ENCODE peak calls at places on chromosome 5, in nine cellular contexts. L, K, D, X, V, Y, H, P and F are unnamed samples.

GRCh38 chr5:115418788-115419187 is 122.3 kb upstream of the CCDC112 start:
- DNase-seq in L (no peak), K (no peak), D (no peak), X (no peak), V (no peak), Y (no peak), H (no peak), P (no peak), F (no peak)

GRCh38 chr5:57221049-57221568 is 47.2 kb downstream of the GPBP1 start:
- DNase-seq in L (no peak), K (no peak), D (no peak), X (peak; percentile 35), V (peak; percentile 80), Y (no peak), H (peak; percentile 82), P (peak; percentile 63), F (peak; percentile 28)

GRCh38 chr5:107123014-107123413 is 547.7 kb downstream of the EFNA5 start:
- DNase-seq in L (no peak), K (no peak), D (no peak), X (no peak), V (no peak), Y (no peak), H (no peak), P (no peak), F (no peak)

GRCh38 chr5:15966651-15967050 is 212.9 kb downstream of the MARCHF11 start:
- DNase-seq in L (no peak), K (no peak), D (no peak), X (no peak), V (no peak), Y (no peak), H (peak; percentile 12), P (no peak), F (no peak)

GRCh38 chr5:5360878-5361520 is 61.5 kb upstream of the ICE1 start:
- DNase-seq in L (no peak), K (no peak), D (no peak), X (no peak), V (no peak), Y (no peak), H (no peak), P (no peak), F (no peak)

GRCh38 chr5:66653380-66653779 is 57.2 kb downstream of the MAST4 start:
- DNase-seq in L (no peak), K (no peak), D (no peak), X (no peak), V (no peak), Y (no peak), H (peak; percentile 74), P (no peak), F (no peak)

GRCh38 chr5:68873198-68873597 is 220.6 kb upstream of the SLC30A5 start:
- DNase-seq in L (no peak), K (no peak), D (no peak), X (no peak), V (no peak), Y (no peak), H (no peak), P (no peak), F (no peak)

GRCh38 chr5:81980598-81981260 is 8.9 kb downstream of the ATG10 start:
- DNase-seq in L (no peak), K (no peak), D (no peak), X (no peak), V (no peak), Y (no peak), H (no peak), P (no peak), F (peak; percentile 71)

GRCh38 chr5:124760608-124761390 is 14.4 kb upstream of the ZNF608 start:
- DNase-seq in L (no peak), K (no peak), D (no peak), X (no peak), V (no peak), Y (no peak), H (no peak), P (no peak), F (no peak)

GRCh38 chr5:137831526-137831925 is 36.1 kb upstream of the MYOT start:
- DNase-seq in L (no peak), K (no peak), D (no peak), X (no peak), V (no peak), Y (no peak), H (peak; percentile 49), P (no peak), F (no peak)

DNA sequence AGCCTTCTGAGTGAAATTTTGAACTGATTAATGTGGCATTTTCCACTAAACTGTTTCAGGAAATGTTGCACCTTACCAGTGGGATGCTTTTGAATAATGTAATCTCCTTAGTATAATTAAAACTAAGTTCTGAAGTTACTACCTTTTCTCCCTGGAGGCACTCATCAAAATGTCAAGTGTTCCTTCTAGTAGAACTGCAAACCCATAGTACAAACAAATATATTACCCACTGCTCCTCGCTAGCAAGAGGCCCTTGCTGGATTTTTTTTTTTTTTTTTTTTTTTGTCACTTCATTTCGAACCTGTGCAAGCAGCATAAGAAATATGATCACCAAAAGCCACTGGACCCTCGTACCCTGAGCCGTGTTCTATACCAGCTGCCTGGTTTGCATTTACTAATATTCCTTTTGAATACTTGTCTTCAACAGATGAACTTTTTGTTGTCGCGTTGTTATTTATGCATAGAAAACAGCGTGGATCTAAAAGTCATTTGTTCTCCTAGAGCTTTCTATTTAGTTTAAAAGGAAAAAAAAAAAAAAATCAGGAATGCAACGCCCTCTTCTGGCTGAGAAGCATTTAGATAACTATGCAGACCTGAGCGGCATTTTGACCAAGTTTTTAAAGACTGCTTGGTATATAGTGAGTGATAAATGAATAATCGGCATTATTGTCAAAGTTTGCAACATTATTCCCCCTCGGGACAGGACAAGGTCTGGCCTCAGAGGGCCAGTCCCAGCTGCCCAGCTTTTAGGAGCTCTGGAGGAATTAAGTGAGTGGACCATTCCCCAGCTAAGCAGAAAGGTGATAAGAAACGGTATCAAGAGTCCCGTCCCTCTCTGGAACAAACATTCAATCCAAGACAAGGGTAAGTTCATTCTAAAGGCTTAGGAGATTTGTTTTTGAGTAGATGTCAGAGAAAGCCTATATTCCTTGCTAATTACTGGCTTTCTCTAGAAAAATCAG is 162.5 kb upstream of the KIF2A start:
- DNase-seq in L (no peak), K (no peak), D (no peak), X (peak; percentile 16), V (no peak), Y (no peak), H (peak; percentile 57), P (peak; percentile 25), F (no peak)
- H3K4me3 ChIP-seq in L (no peak overlapping the region), K (no peak overlapping the region), D (no peak overlapping the region), X (no peak overlapping the region), V (no peak overlapping the region), Y (no peak overlapping the region), H (peak overlapping the region; percentile 7), P (no peak overlapping the region), F (no peak overlapping the region)

GRCh38 chr5:153460421-153460820 is 30.0 kb upstream of the GRIA1 start:
- DNase-seq in L (no peak), K (no peak), D (no peak), X (no peak), V (no peak), Y (no peak), H (no peak), P (no peak), F (no peak)
- H3K4me3 ChIP-seq in L (no peak overlapping the region), K (no peak overlapping the region), D (no peak overlapping the region), X (no peak overlapping the region), V (no peak overlapping the region), Y (no peak overlapping the region), H (no peak overlapping the region), P (no peak overlapping the region), F (no peak overlapping the region)

GRCh38 chr5:142491679-142492078 is 166.9 kb upstream of the SPRY4 start:
- DNase-seq in L (no peak), K (no peak), D (no peak), X (no peak), V (no peak), Y (no peak), H (no peak), P (no peak), F (no peak)

GRCh38 chr5:142491260-142491659 is 166.4 kb upstream of the SPRY4 start:
- DNase-seq in L (no peak), K (no peak), D (no peak), X (no peak), V (no peak), Y (no peak), H (no peak), P (no peak), F (peak; percentile 54)

GRCh38 chr5:142492781-142493281 is 168.0 kb upstream of the SPRY4 start:
- DNase-seq in L (no peak), K (no peak), D (no peak), X (no peak), V (peak; percentile 19), Y (no peak), H (peak; percentile 87), P (no peak), F (no peak)

GRCh38 chr5:142495561-142495960 is 170.7 kb upstream of the SPRY4 start:
- DNase-seq in L (no peak), K (no peak), D (no peak), X (no peak), V (no peak), Y (no peak), H (peak; percentile 66), P (no peak), F (no peak)

DNA sequence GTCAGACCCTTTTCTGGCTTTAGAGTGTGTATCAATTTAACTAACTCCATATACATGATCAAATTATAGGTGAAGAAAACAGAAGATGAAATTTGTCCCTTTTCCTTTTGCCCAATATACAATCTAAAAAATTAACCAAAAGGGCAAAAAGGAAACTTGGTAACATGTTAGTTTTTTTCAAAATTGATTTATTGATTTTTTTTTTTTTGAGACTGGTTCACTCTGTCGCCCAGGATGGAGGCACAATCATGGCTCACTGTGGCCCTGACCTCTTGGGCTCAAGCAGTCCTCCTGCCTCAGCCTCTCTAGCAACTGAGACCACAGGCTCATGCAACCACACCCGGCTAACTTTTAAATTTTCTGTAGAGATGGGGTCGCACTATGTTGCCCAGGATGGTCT is 169.3 kb upstream of the SPRY4 start:
- DNase-seq in L (no peak), K (no peak), D (no peak), X (no peak), V (no peak), Y (no peak), H (no peak), P (no peak), F (no peak)
- H3K4me3 ChIP-seq in L (no peak overlapping the region), K (no peak overlapping the region), D (no peak overlapping the region), X (no peak overlapping the region), V (no peak overlapping the region), Y (no peak overlapping the region), H (no peak overlapping the region), P (no peak overlapping the region), F (no peak overlapping the region)

GRCh38 chr5:150143725-150144058 is 12.0 kb downstream of the PDGFRB start:
- DNase-seq in L (no peak), K (no peak), D (no peak), X (no peak), V (no peak), Y (no peak), H (peak; percentile 69), P (no peak), F (no peak)

GRCh38 chr5:150142800-150143724 is 12.6 kb downstream of the PDGFRB start:
- DNase-seq in L (no peak), K (peak; percentile 96), D (peak; percentile 96), X (peak; percentile 33), V (peak; percentile 81), Y (peak; percentile 64), H (peak; percentile 96), P (peak; percentile 78), F (no peak)

GRCh38 chr5:150140830-150141229 is 14.8 kb downstream of the PDGFRB start:
- DNase-seq in L (no peak), K (no peak), D (no peak), X (no peak), V (no peak), Y (no peak), H (no peak), P (no peak), F (no peak)

GRCh38 chr5:150141544-150142188 is 14.0 kb downstream of the PDGFRB start:
- DNase-seq in L (no peak), K (no peak), D (no peak), X (no peak), V (no peak), Y (no peak), H (peak; percentile 72), P (no peak), F (no peak)

GRCh38 chr5:150142189-150142788 is 13.4 kb downstream of the PDGFRB start:
- DNase-seq in L (no peak), K (no peak), D (no peak), X (no peak), V (no peak), Y (no peak), H (no peak), P (no peak), F (no peak)
- H3K4me3 ChIP-seq in L (no peak overlapping the region), K (no peak overlapping the region), D (no peak overlapping the region), X (no peak overlapping the region), V (no peak overlapping the region), Y (no peak overlapping the region), H (no peak overlapping the region), P (no peak overlapping the region), F (no peak overlapping the region)